ENCODE peak calls at places on chromosomes 2 and 18, in five cellular contexts. V, M, B, E and I are unnamed samples.

GRCh38 chr18:74485860-74486849 is 10.0 kb upstream of the CNDP2 start:
- DNase-seq in V (no peak), M (no peak), E (no peak), B (no peak), I (no peak)

GRCh38 chr18:68418881-68419280 is 296.0 kb downstream of the TMX3 start:
- DNase-seq in M (no peak), E (no peak), V (no peak), B (no peak), I (no peak)

GRCh38 chr2:85594715-85595377 is 699 bp upstream of the RNF181 start:
- DNase-seq in V (no peak), E (no peak), M (no peak), B (no peak), I (no peak)

GRCh38 chr18:68181956-68182355 is 533.0 kb downstream of the TMX3 start:
- DNase-seq in B (no peak), M (no peak), E (no peak), V (no peak), I (no peak)

GRCh38 chr2:66189598-66189997 is 245.3 kb upstream of the MEIS1 start:
- DNase-seq in E (no peak), V (no peak), B (no peak), M (no peak), I (no peak)

GRCh38 chr2:47174731-47175361 is 19.7 kb upstream of the STPG4 start:
- DNase-seq in V (peak), M (peak), B (no peak), E (no peak), I (no peak)

GRCh38 chr18:985301-985700 is 80.6 kb downstream of the ADCYAP1 start:
- DNase-seq in M (no peak), V (peak), B (no peak), E (no peak), I (no peak)

GRCh38 chr2:238528953-238529781 is 102.4 kb downstream of the ASB1 start:
- DNase-seq in M (no peak), V (no peak), B (peak), E (no peak), I (peak)

GRCh38 chr2:99255491-99256318 is at the start of gene LYG2:
- DNase-seq in M (no peak), E (no peak), B (no peak), V (no peak), I (peak)

GRCh38 chr2:140895378-140895777 is 1235.4 kb downstream of the LRP1B start:
- DNase-seq in V (peak), M (no peak), B (peak), E (no peak), I (no peak)

GRCh38 chr2:37523861-37524362 is 147.5 kb downstream of the CDC42EP3 start:
- DNase-seq in E (no peak), V (no peak), M (peak), B (no peak), I (no peak)

GRCh38 chr2:22301251-22301650 is 1083.7 kb upstream of the KLHL29 start:
- DNase-seq in V (no peak), B (no peak), E (no peak), M (no peak), I (no peak)

GRCh38 chr2:186486651-186487647 is 889 bp downstream of the ZC3H15 start:
- DNase-seq in B (no peak), E (no peak), V (no peak), M (peak), I (peak)

GRCh38 chr2:33322099-33322498 is 154.3 kb upstream of the RASGRP3 start:
- DNase-seq in V (no peak), B (no peak), M (peak), E (no peak), I (no peak)

GRCh38 chr2:27094353-27094984 is 7.9 kb downstream of the KHK start:
- DNase-seq in B (no peak), E (no peak), M (no peak), V (no peak), I (no peak)

GRCh38 chr18:37122877-37123276 is 293.9 kb downstream of the KIAA1328 start:
- DNase-seq in V (no peak), B (no peak), E (no peak), M (no peak), I (no peak)

GRCh38 chr2:221202431-221202830 is 369.7 kb downstream of the EPHA4 start:
- DNase-seq in V (no peak), M (no peak), E (no peak), B (no peak), I (no peak)

GRCh38 chr2:42639340-42640077 is 71.1 kb downstream of the MTA3 start:
- DNase-seq in E (no peak), M (no peak), V (no peak), B (no peak), I (no peak)

GRCh38 chr2:18047896-18048657 is 169.6 kb downstream of the KCNS3 start:
- DNase-seq in E (no peak), B (no peak), V (no peak), M (no peak), I (no peak)

GRCh38 chr2:37415128-37415817 is 70.8 kb downstream of the QPCT start:
- DNase-seq in V (no peak), B (peak), M (peak), E (no peak), I (no peak)

GRCh38 chr2:102226612-102227351 is 40.0 kb downstream of the IL1RL2 start:
- DNase-seq in E (no peak), M (peak), V (no peak), B (no peak), I (peak)

GRCh38 chr2:114442545-114442944 is at the start of gene DPP10:
- DNase-seq in M (no peak), B (no peak), V (peak), E (no peak), I (no peak)

GRCh38 chr18:47791461-47791860 is 139.0 kb downstream of the SMAD2 start:
- DNase-seq in V (no peak), E (no peak), M (no peak), B (no peak), I (no peak)

GRCh38 chr2:20702563-20702962 is 35.6 kb downstream of the GDF7 start:
- DNase-seq in M (peak), V (no peak), E (no peak), B (no peak), I (no peak)

GRCh38 chr2:234691226-234691600 is 194.3 kb upstream of the ARL4C start:
- DNase-seq in V (no peak), E (no peak), B (peak), M (no peak), I (no peak)

GRCh38 chr18:2587788-2588187 is 16.4 kb downstream of the NDC80 start:
- DNase-seq in B (no peak), E (no peak), V (no peak), M (no peak), I (no peak)

GRCh38 chr18:63292844-63293683 is 26.5 kb downstream of the BCL2 start:
- DNase-seq in V (no peak), E (no peak), M (no peak), B (no peak), I (no peak)

GRCh38 chr2:1170241-1170640 is 219.6 kb downstream of the SNTG2 start:
- DNase-seq in V (no peak), B (no peak), E (no peak), M (no peak), I (no peak)

GRCh38 chr2:95385570-95385984 is 16.9 kb upstream of the FAHD2A start:
- DNase-seq in V (no peak), M (no peak), B (no peak), E (no peak), I (no peak)

GRCh38 chr2:39445934-39446333 is 8.8 kb upstream of the MAP4K3 start:
- DNase-seq in E (no peak), V (no peak), B (no peak), M (no peak), I (no peak)

GRCh38 chr2:21779786-21780185 is 656.0 kb downstream of the TDRD15 start:
- DNase-seq in B (no peak), M (no peak), E (no peak), V (no peak), I (no peak)